ENCODE peak calls at places on chromosomes 11 and 22, in ten cellular contexts. One of them, this sample, is unnamed.

GRCh38 chr22:39635719-39636118 is 65.2 kb downstream of the CACNA1I start:
- DNase-seq in GM19239: no peak
- DNase-seq in IMR-90: peak; percentile 3
- DNase-seq in islet precursor cell: no peak
- DNase-seq in GM04504: no peak
- DNase-seq in activated CD4-positive, CD25-positive, alpha-beta regulatory T cell: no peak
- DNase-seq in effector CD4-positive, alpha-beta T cell: no peak
- DNase-seq in stimulated activated CD4-positive, alpha-beta T cell treated with anti-CD3 and anti-CD28 coated beads, Interleukin-12 subunit alpha, Interleukin-12 subunit beta, amount 100 ng/mL, for 24 hours: no peak
- DNase-seq in suprapubic skin: no peak
- DNase-seq in hepatic stellate cell: no peak
- DNase-seq in this sample: no peak

GRCh38 chr11:35035894-35036408 is 103.0 kb upstream of the CD44 start:
- DNase-seq in GM19239: no peak
- DNase-seq in IMR-90: peak; percentile 94
- DNase-seq in islet precursor cell: no peak
- DNase-seq in GM04504: peak; percentile 81
- DNase-seq in activated CD4-positive, CD25-positive, alpha-beta regulatory T cell: no peak
- DNase-seq in effector CD4-positive, alpha-beta T cell: no peak
- DNase-seq in stimulated activated CD4-positive, alpha-beta T cell treated with anti-CD3 and anti-CD28 coated beads, Interleukin-12 subunit alpha, Interleukin-12 subunit beta, amount 100 ng/mL, for 24 hours: no peak
- DNase-seq in suprapubic skin: no peak
- DNase-seq in hepatic stellate cell: peak; percentile 40
- DNase-seq in this sample: no peak

GRCh38 chr11:75768112-75768908 is at the start of gene DGAT2:
- DNase-seq in GM19239: peak; percentile 80
- DNase-seq in IMR-90: peak; percentile 42
- DNase-seq in islet precursor cell: peak; percentile 82
- DNase-seq in GM04504: peak; percentile 14
- DNase-seq in activated CD4-positive, CD25-positive, alpha-beta regulatory T cell: peak; percentile 71
- DNase-seq in effector CD4-positive, alpha-beta T cell: peak; percentile 36
- DNase-seq in stimulated activated CD4-positive, alpha-beta T cell treated with anti-CD3 and anti-CD28 coated beads, Interleukin-12 subunit alpha, Interleukin-12 subunit beta, amount 100 ng/mL, for 24 hours: peak; percentile 64
- DNase-seq in suprapubic skin: no peak
- DNase-seq in hepatic stellate cell: peak; percentile 60
- DNase-seq in this sample: peak; percentile 67

GRCh38 chr11:67095214-67095507 is 23.9 kb upstream of the KDM2A start:
- DNase-seq in GM19239: no peak
- DNase-seq in IMR-90: no peak
- DNase-seq in islet precursor cell: no peak
- DNase-seq in GM04504: no peak
- DNase-seq in activated CD4-positive, CD25-positive, alpha-beta regulatory T cell: no peak
- DNase-seq in effector CD4-positive, alpha-beta T cell: no peak
- DNase-seq in stimulated activated CD4-positive, alpha-beta T cell treated with anti-CD3 and anti-CD28 coated beads, Interleukin-12 subunit alpha, Interleukin-12 subunit beta, amount 100 ng/mL, for 24 hours: no peak
- DNase-seq in suprapubic skin: no peak
- DNase-seq in hepatic stellate cell: no peak
- DNase-seq in this sample: no peak

GRCh38 chr11:64263021-64263946 is 12.0 kb downstream of the PLCB3 start:
- DNase-seq in GM19239: no peak
- DNase-seq in IMR-90: peak; percentile 56
- DNase-seq in islet precursor cell: peak; percentile 93
- DNase-seq in GM04504: no peak
- DNase-seq in activated CD4-positive, CD25-positive, alpha-beta regulatory T cell: no peak
- DNase-seq in effector CD4-positive, alpha-beta T cell: no peak
- DNase-seq in stimulated activated CD4-positive, alpha-beta T cell treated with anti-CD3 and anti-CD28 coated beads, Interleukin-12 subunit alpha, Interleukin-12 subunit beta, amount 100 ng/mL, for 24 hours: no peak
- DNase-seq in suprapubic skin: no peak
- DNase-seq in hepatic stellate cell: no peak
- DNase-seq in this sample: no peak

GRCh38 chr11:40445391-40445790 is 1014.1 kb downstream of the LRRC4C start:
- DNase-seq in GM19239: no peak
- DNase-seq in IMR-90: peak; percentile 25
- DNase-seq in islet precursor cell: no peak
- DNase-seq in GM04504: no peak
- DNase-seq in activated CD4-positive, CD25-positive, alpha-beta regulatory T cell: no peak
- DNase-seq in effector CD4-positive, alpha-beta T cell: no peak
- DNase-seq in stimulated activated CD4-positive, alpha-beta T cell treated with anti-CD3 and anti-CD28 coated beads, Interleukin-12 subunit alpha, Interleukin-12 subunit beta, amount 100 ng/mL, for 24 hours: no peak
- DNase-seq in suprapubic skin: no peak
- DNase-seq in hepatic stellate cell: no peak
- DNase-seq in this sample: no peak

GRCh38 chr11:25211635-25212251 is 714.9 kb downstream of the LUZP2 start:
- DNase-seq in GM19239: no peak
- DNase-seq in IMR-90: no peak
- DNase-seq in islet precursor cell: peak; percentile 91
- DNase-seq in GM04504: no peak
- DNase-seq in activated CD4-positive, CD25-positive, alpha-beta regulatory T cell: no peak
- DNase-seq in effector CD4-positive, alpha-beta T cell: no peak
- DNase-seq in stimulated activated CD4-positive, alpha-beta T cell treated with anti-CD3 and anti-CD28 coated beads, Interleukin-12 subunit alpha, Interleukin-12 subunit beta, amount 100 ng/mL, for 24 hours: no peak
- DNase-seq in suprapubic skin: no peak
- DNase-seq in hepatic stellate cell: no peak
- DNase-seq in this sample: no peak

GRCh38 chr11:10930961-10931760 is 73.3 kb upstream of the ZBED5 start:
- DNase-seq in GM19239: no peak
- DNase-seq in IMR-90: peak; percentile 76
- DNase-seq in islet precursor cell: peak; percentile 87
- DNase-seq in GM04504: peak; percentile 60
- DNase-seq in activated CD4-positive, CD25-positive, alpha-beta regulatory T cell: no peak
- DNase-seq in effector CD4-positive, alpha-beta T cell: peak; percentile 18
- DNase-seq in stimulated activated CD4-positive, alpha-beta T cell treated with anti-CD3 and anti-CD28 coated beads, Interleukin-12 subunit alpha, Interleukin-12 subunit beta, amount 100 ng/mL, for 24 hours: peak; percentile 24
- DNase-seq in suprapubic skin: peak; percentile 83
- DNase-seq in hepatic stellate cell: peak; percentile 76
- DNase-seq in this sample: peak; percentile 30

GRCh38 chr11:3674189-3674588 is 3.0 kb upstream of the CHRNA10 start:
- DNase-seq in GM19239: no peak
- DNase-seq in IMR-90: peak; percentile 88
- DNase-seq in islet precursor cell: peak; percentile 89
- DNase-seq in GM04504: no peak
- DNase-seq in activated CD4-positive, CD25-positive, alpha-beta regulatory T cell: no peak
- DNase-seq in effector CD4-positive, alpha-beta T cell: no peak
- DNase-seq in stimulated activated CD4-positive, alpha-beta T cell treated with anti-CD3 and anti-CD28 coated beads, Interleukin-12 subunit alpha, Interleukin-12 subunit beta, amount 100 ng/mL, for 24 hours: no peak
- DNase-seq in suprapubic skin: no peak
- DNase-seq in hepatic stellate cell: no peak
- DNase-seq in this sample: no peak

GRCh38 chr11:1967641-1968225 is 20.6 kb downstream of the MRPL23 start:
- DNase-seq in GM19239: no peak
- DNase-seq in IMR-90: no peak
- DNase-seq in islet precursor cell: no peak
- DNase-seq in GM04504: no peak
- DNase-seq in activated CD4-positive, CD25-positive, alpha-beta regulatory T cell: no peak
- DNase-seq in effector CD4-positive, alpha-beta T cell: no peak
- DNase-seq in stimulated activated CD4-positive, alpha-beta T cell treated with anti-CD3 and anti-CD28 coated beads, Interleukin-12 subunit alpha, Interleukin-12 subunit beta, amount 100 ng/mL, for 24 hours: no peak
- DNase-seq in suprapubic skin: no peak
- DNase-seq in hepatic stellate cell: no peak
- DNase-seq in this sample: no peak

GRCh38 chr22:32042924-32043323 is at the start of gene SLC5A1:
- DNase-seq in GM19239: no peak
- DNase-seq in IMR-90: no peak
- DNase-seq in islet precursor cell: no peak
- DNase-seq in GM04504: no peak
- DNase-seq in activated CD4-positive, CD25-positive, alpha-beta regulatory T cell: no peak
- DNase-seq in effector CD4-positive, alpha-beta T cell: no peak
- DNase-seq in stimulated activated CD4-positive, alpha-beta T cell treated with anti-CD3 and anti-CD28 coated beads, Interleukin-12 subunit alpha, Interleukin-12 subunit beta, amount 100 ng/mL, for 24 hours: no peak
- DNase-seq in suprapubic skin: peak; percentile 71
- DNase-seq in hepatic stellate cell: no peak
- DNase-seq in this sample: no peak

GRCh38 chr11:76339217-76339616 is 41.7 kb downstream of the THAP12 start:
- DNase-seq in GM19239: no peak
- DNase-seq in IMR-90: no peak
- DNase-seq in islet precursor cell: no peak
- DNase-seq in GM04504: peak; percentile 59
- DNase-seq in activated CD4-positive, CD25-positive, alpha-beta regulatory T cell: no peak
- DNase-seq in effector CD4-positive, alpha-beta T cell: no peak
- DNase-seq in stimulated activated CD4-positive, alpha-beta T cell treated with anti-CD3 and anti-CD28 coated beads, Interleukin-12 subunit alpha, Interleukin-12 subunit beta, amount 100 ng/mL, for 24 hours: no peak
- DNase-seq in suprapubic skin: no peak
- DNase-seq in hepatic stellate cell: no peak
- DNase-seq in this sample: no peak

GRCh38 chr11:134584706-134585445 is 172.8 kb upstream of the B3GAT1 start:
- DNase-seq in GM19239: no peak
- DNase-seq in IMR-90: no peak
- DNase-seq in islet precursor cell: no peak
- DNase-seq in GM04504: no peak
- DNase-seq in activated CD4-positive, CD25-positive, alpha-beta regulatory T cell: no peak
- DNase-seq in effector CD4-positive, alpha-beta T cell: no peak
- DNase-seq in stimulated activated CD4-positive, alpha-beta T cell treated with anti-CD3 and anti-CD28 coated beads, Interleukin-12 subunit alpha, Interleukin-12 subunit beta, amount 100 ng/mL, for 24 hours: no peak
- DNase-seq in suprapubic skin: no peak
- DNase-seq in hepatic stellate cell: no peak
- DNase-seq in this sample: no peak

GRCh38 chr11:75344186-75344585 is 7.3 kb downstream of the ARRB1 start:
- DNase-seq in GM19239: no peak
- DNase-seq in IMR-90: no peak
- DNase-seq in islet precursor cell: peak; percentile 46
- DNase-seq in GM04504: no peak
- DNase-seq in activated CD4-positive, CD25-positive, alpha-beta regulatory T cell: no peak
- DNase-seq in effector CD4-positive, alpha-beta T cell: no peak
- DNase-seq in stimulated activated CD4-positive, alpha-beta T cell treated with anti-CD3 and anti-CD28 coated beads, Interleukin-12 subunit alpha, Interleukin-12 subunit beta, amount 100 ng/mL, for 24 hours: no peak
- DNase-seq in suprapubic skin: no peak
- DNase-seq in hepatic stellate cell: no peak
- DNase-seq in this sample: no peak

GRCh38 chr11:6612816-6613136 is 760 bp upstream of the TAF10 start:
- DNase-seq in GM19239: no peak
- DNase-seq in IMR-90: no peak
- DNase-seq in islet precursor cell: no peak
- DNase-seq in GM04504: no peak
- DNase-seq in activated CD4-positive, CD25-positive, alpha-beta regulatory T cell: no peak
- DNase-seq in effector CD4-positive, alpha-beta T cell: no peak
- DNase-seq in stimulated activated CD4-positive, alpha-beta T cell treated with anti-CD3 and anti-CD28 coated beads, Interleukin-12 subunit alpha, Interleukin-12 subunit beta, amount 100 ng/mL, for 24 hours: no peak
- DNase-seq in suprapubic skin: no peak
- DNase-seq in hepatic stellate cell: no peak
- DNase-seq in this sample: no peak

GRCh38 chr22:45462034-45462655 is 40.5 kb upstream of the FBLN1 start:
- DNase-seq in GM19239: no peak
- DNase-seq in IMR-90: no peak
- DNase-seq in islet precursor cell: no peak
- DNase-seq in GM04504: no peak
- DNase-seq in activated CD4-positive, CD25-positive, alpha-beta regulatory T cell: no peak
- DNase-seq in effector CD4-positive, alpha-beta T cell: no peak
- DNase-seq in stimulated activated CD4-positive, alpha-beta T cell treated with anti-CD3 and anti-CD28 coated beads, Interleukin-12 subunit alpha, Interleukin-12 subunit beta, amount 100 ng/mL, for 24 hours: no peak
- DNase-seq in suprapubic skin: no peak
- DNase-seq in hepatic stellate cell: no peak
- DNase-seq in this sample: no peak

GRCh38 chr22:29093501-29093921 is 20.7 kb downstream of the KREMEN1 start:
- DNase-seq in GM19239: no peak
- DNase-seq in IMR-90: peak; percentile 70
- DNase-seq in islet precursor cell: no peak
- DNase-seq in GM04504: peak; percentile 70
- DNase-seq in activated CD4-positive, CD25-positive, alpha-beta regulatory T cell: no peak
- DNase-seq in effector CD4-positive, alpha-beta T cell: no peak
- DNase-seq in stimulated activated CD4-positive, alpha-beta T cell treated with anti-CD3 and anti-CD28 coated beads, Interleukin-12 subunit alpha, Interleukin-12 subunit beta, amount 100 ng/mL, for 24 hours: no peak
- DNase-seq in suprapubic skin: no peak
- DNase-seq in hepatic stellate cell: no peak
- DNase-seq in this sample: no peak

GRCh38 chr11:89625171-89625570 is 84.9 kb upstream of the TRIM77 start:
- DNase-seq in GM19239: no peak
- DNase-seq in IMR-90: no peak
- DNase-seq in islet precursor cell: no peak
- DNase-seq in GM04504: no peak
- DNase-seq in activated CD4-positive, CD25-positive, alpha-beta regulatory T cell: no peak
- DNase-seq in effector CD4-positive, alpha-beta T cell: no peak
- DNase-seq in stimulated activated CD4-positive, alpha-beta T cell treated with anti-CD3 and anti-CD28 coated beads, Interleukin-12 subunit alpha, Interleukin-12 subunit beta, amount 100 ng/mL, for 24 hours: no peak
- DNase-seq in suprapubic skin: no peak
- DNase-seq in hepatic stellate cell: no peak
- DNase-seq in this sample: no peak

GRCh38 chr11:81237139-81237538 is 1496.5 kb downstream of the FAM181B start:
- DNase-seq in GM19239: no peak
- DNase-seq in IMR-90: peak; percentile 4
- DNase-seq in islet precursor cell: no peak
- DNase-seq in GM04504: no peak
- DNase-seq in activated CD4-positive, CD25-positive, alpha-beta regulatory T cell: no peak
- DNase-seq in effector CD4-positive, alpha-beta T cell: no peak
- DNase-seq in stimulated activated CD4-positive, alpha-beta T cell treated with anti-CD3 and anti-CD28 coated beads, Interleukin-12 subunit alpha, Interleukin-12 subunit beta, amount 100 ng/mL, for 24 hours: no peak
- DNase-seq in suprapubic skin: no peak
- DNase-seq in hepatic stellate cell: no peak
- DNase-seq in this sample: no peak

GRCh38 chr22:37187552-37187890 is 526 bp downstream of the C1QTNF6 start:
- DNase-seq in GM19239: no peak
- DNase-seq in IMR-90: peak; percentile 37
- DNase-seq in islet precursor cell: peak; percentile 72
- DNase-seq in GM04504: no peak
- DNase-seq in activated CD4-positive, CD25-positive, alpha-beta regulatory T cell: no peak
- DNase-seq in effector CD4-positive, alpha-beta T cell: no peak
- DNase-seq in stimulated activated CD4-positive, alpha-beta T cell treated with anti-CD3 and anti-CD28 coated beads, Interleukin-12 subunit alpha, Interleukin-12 subunit beta, amount 100 ng/mL, for 24 hours: no peak
- DNase-seq in suprapubic skin: no peak
- DNase-seq in hepatic stellate cell: peak; percentile 51
- DNase-seq in this sample: no peak

GRCh38 chr11:133945087-133945974 is 11.4 kb downstream of the IGSF9B start:
- DNase-seq in GM19239: no peak
- DNase-seq in IMR-90: peak; percentile 14
- DNase-seq in islet precursor cell: no peak
- DNase-seq in GM04504: no peak
- DNase-seq in activated CD4-positive, CD25-positive, alpha-beta regulatory T cell: peak; percentile 48
- DNase-seq in effector CD4-positive, alpha-beta T cell: peak; percentile 64
- DNase-seq in stimulated activated CD4-positive, alpha-beta T cell treated with anti-CD3 and anti-CD28 coated beads, Interleukin-12 subunit alpha, Interleukin-12 subunit beta, amount 100 ng/mL, for 24 hours: peak; percentile 72
- DNase-seq in suprapubic skin: no peak
- DNase-seq in hepatic stellate cell: no peak
- DNase-seq in this sample: peak; percentile 57

GRCh38 chr11:16265022-16265421 is 91.3 kb downstream of the SOX6 start:
- DNase-seq in GM19239: no peak
- DNase-seq in IMR-90: no peak
- DNase-seq in islet precursor cell: no peak
- DNase-seq in GM04504: no peak
- DNase-seq in activated CD4-positive, CD25-positive, alpha-beta regulatory T cell: no peak
- DNase-seq in effector CD4-positive, alpha-beta T cell: no peak
- DNase-seq in stimulated activated CD4-positive, alpha-beta T cell treated with anti-CD3 and anti-CD28 coated beads, Interleukin-12 subunit alpha, Interleukin-12 subunit beta, amount 100 ng/mL, for 24 hours: no peak
- DNase-seq in suprapubic skin: no peak
- DNase-seq in hepatic stellate cell: no peak
- DNase-seq in this sample: no peak

GRCh38 chr11:14425621-14426020 is 66.6 kb upstream of the RRAS2 start:
- DNase-seq in GM19239: no peak
- DNase-seq in IMR-90: no peak
- DNase-seq in islet precursor cell: no peak
- DNase-seq in GM04504: no peak
- DNase-seq in activated CD4-positive, CD25-positive, alpha-beta regulatory T cell: no peak
- DNase-seq in effector CD4-positive, alpha-beta T cell: no peak
- DNase-seq in stimulated activated CD4-positive, alpha-beta T cell treated with anti-CD3 and anti-CD28 coated beads, Interleukin-12 subunit alpha, Interleukin-12 subunit beta, amount 100 ng/mL, for 24 hours: no peak
- DNase-seq in suprapubic skin: no peak
- DNase-seq in hepatic stellate cell: no peak
- DNase-seq in this sample: no peak

GRCh38 chr11:123578778-123579481 is 75.5 kb downstream of the SCN3B start:
- DNase-seq in GM19239: no peak
- DNase-seq in IMR-90: no peak
- DNase-seq in islet precursor cell: no peak
- DNase-seq in GM04504: no peak
- DNase-seq in activated CD4-positive, CD25-positive, alpha-beta regulatory T cell: no peak
- DNase-seq in effector CD4-positive, alpha-beta T cell: no peak
- DNase-seq in stimulated activated CD4-positive, alpha-beta T cell treated with anti-CD3 and anti-CD28 coated beads, Interleukin-12 subunit alpha, Interleukin-12 subunit beta, amount 100 ng/mL, for 24 hours: no peak
- DNase-seq in suprapubic skin: no peak
- DNase-seq in hepatic stellate cell: no peak
- DNase-seq in this sample: no peak

GRCh38 chr11:69293819-69294505 is at the start of gene MYEOV:
- DNase-seq in GM19239: peak; percentile 46
- DNase-seq in IMR-90: no peak
- DNase-seq in islet precursor cell: peak; percentile 81
- DNase-seq in GM04504: no peak
- DNase-seq in activated CD4-positive, CD25-positive, alpha-beta regulatory T cell: no peak
- DNase-seq in effector CD4-positive, alpha-beta T cell: no peak
- DNase-seq in stimulated activated CD4-positive, alpha-beta T cell treated with anti-CD3 and anti-CD28 coated beads, Interleukin-12 subunit alpha, Interleukin-12 subunit beta, amount 100 ng/mL, for 24 hours: peak; percentile 41
- DNase-seq in suprapubic skin: no peak
- DNase-seq in hepatic stellate cell: peak; percentile 43
- DNase-seq in this sample: no peak

GRCh38 chr11:115530752-115531151 is 26.5 kb upstream of the CADM1 start:
- DNase-seq in GM19239: no peak
- DNase-seq in IMR-90: no peak
- DNase-seq in islet precursor cell: peak; percentile 73
- DNase-seq in GM04504: no peak
- DNase-seq in activated CD4-positive, CD25-positive, alpha-beta regulatory T cell: no peak
- DNase-seq in effector CD4-positive, alpha-beta T cell: no peak
- DNase-seq in stimulated activated CD4-positive, alpha-beta T cell treated with anti-CD3 and anti-CD28 coated beads, Interleukin-12 subunit alpha, Interleukin-12 subunit beta, amount 100 ng/mL, for 24 hours: no peak
- DNase-seq in suprapubic skin: no peak
- DNase-seq in hepatic stellate cell: no peak
- DNase-seq in this sample: no peak

GRCh38 chr22:29668681-29669080 is 51.1 kb upstream of the CABP7 start:
- DNase-seq in GM19239: no peak
- DNase-seq in IMR-90: no peak
- DNase-seq in islet precursor cell: no peak
- DNase-seq in GM04504: no peak
- DNase-seq in activated CD4-positive, CD25-positive, alpha-beta regulatory T cell: no peak
- DNase-seq in effector CD4-positive, alpha-beta T cell: no peak
- DNase-seq in stimulated activated CD4-positive, alpha-beta T cell treated with anti-CD3 and anti-CD28 coated beads, Interleukin-12 subunit alpha, Interleukin-12 subunit beta, amount 100 ng/mL, for 24 hours: no peak
- DNase-seq in suprapubic skin: no peak
- DNase-seq in hepatic stellate cell: no peak
- DNase-seq in this sample: no peak

GRCh38 chr22:39960791-39961746 is 872 bp downstream of the TMA7B start:
- DNase-seq in GM19239: peak; percentile 66
- DNase-seq in IMR-90: peak; percentile 98
- DNase-seq in islet precursor cell: peak; percentile 77
- DNase-seq in GM04504: peak; percentile 49
- DNase-seq in activated CD4-positive, CD25-positive, alpha-beta regulatory T cell: peak; percentile 40
- DNase-seq in effector CD4-positive, alpha-beta T cell: peak; percentile 36
- DNase-seq in stimulated activated CD4-positive, alpha-beta T cell treated with anti-CD3 and anti-CD28 coated beads, Interleukin-12 subunit alpha, Interleukin-12 subunit beta, amount 100 ng/mL, for 24 hours: peak; percentile 71
- DNase-seq in suprapubic skin: no peak
- DNase-seq in hepatic stellate cell: peak; percentile 80
- DNase-seq in this sample: peak; percentile 57